ENCODE peak calls at places on chromosome 1, in seven cellular contexts. O is heart left ventricle, W is GM12892, F is NB4, Q is IMR-90, U is esophagus squamous epithelium, E is GM12891. T is an unnamed sample.

GRCh38 chr1:21027805-21028204 is 148.9 kb downstream of the EIF4G3 start:
- DNase-seq in F (no peak), E (no peak), W (no peak), U (no peak), O (no peak), Q (peak; percentile 37), T (no peak)

GRCh38 chr1:214946615-214947014 is 135.9 kb upstream of the KCNK2 start:
- DNase-seq in Q (no peak), O (no peak), F (no peak), W (no peak), U (no peak), E (no peak), T (no peak)

GRCh38 chr1:107787299-107787698 is 177.7 kb downstream of the VAV3 start:
- DNase-seq in E (no peak), U (no peak), W (no peak), F (peak; percentile 48), Q (no peak), O (no peak), T (peak; percentile 41)

GRCh38 chr1:87959236-87959635 is 630.6 kb downstream of the LMO4 start:
- DNase-seq in Q (no peak), F (no peak), O (no peak), U (no peak), W (no peak), E (no peak), T (no peak)

GRCh38 chr1:240962086-240962485 is 350.1 kb upstream of the GREM2 start:
- DNase-seq in O (no peak), U (no peak), E (no peak), F (no peak), W (no peak), Q (no peak), T (no peak)

GRCh38 chr1:25661043-25661807 is 44.6 kb downstream of the MAN1C1 start:
- DNase-seq in Q (peak; percentile 57), W (no peak), U (no peak), F (peak; percentile 73), E (no peak), O (no peak), T (no peak)

GRCh38 chr1:112575154-112575804 is 43.7 kb downstream of the ST7L start:
- DNase-seq in W (no peak), O (no peak), Q (peak; percentile 98), F (peak; percentile 21), U (no peak), E (no peak), T (peak; percentile 75)

GRCh38 chr1:57489342-57490036 is 65.6 kb upstream of the DAB1 start:
- DNase-seq in U (no peak), F (no peak), O (no peak), W (no peak), Q (peak; percentile 91), E (no peak), T (no peak)

GRCh38 chr1:70934197-70934961 is 113.2 kb downstream of the PTGER3 start:
- DNase-seq in O (no peak), Q (no peak), W (no peak), U (no peak), F (no peak), E (no peak), T (no peak)

GRCh38 chr1:46080257-46080656 is 52.2 kb downstream of the PIK3R3 start:
- DNase-seq in W (no peak), E (no peak), O (no peak), Q (no peak), U (no peak), F (no peak), T (no peak)

GRCh38 chr1:12620142-12620865 is 2.3 kb upstream of the DHRS3 start:
- DNase-seq in Q (no peak), W (no peak), E (no peak), U (no peak), O (no peak), F (peak; percentile 80), T (no peak)

GRCh38 chr1:36352141-36352909 is 28.9 kb upstream of the EVA1B start:
- DNase-seq in F (no peak), O (no peak), Q (peak; percentile 42), E (no peak), W (no peak), U (no peak), T (no peak)

GRCh38 chr1:168362991-168363390 is 82.3 kb downstream of the TBX19 start:
- DNase-seq in O (no peak), F (no peak), E (no peak), W (no peak), Q (no peak), U (no peak), T (no peak)

GRCh38 chr1:201396859-201397464 is 2.2 kb downstream of the LAD1 start:
- DNase-seq in F (no peak), W (no peak), Q (no peak), O (no peak), U (no peak), E (no peak), T (no peak)

GRCh38 chr1:145959957-145960467 is 2.2 kb upstream of the LIX1L start:
- DNase-seq in Q (no peak), F (no peak), W (no peak), O (no peak), E (no peak), U (no peak), T (no peak)

GRCh38 chr1:145961425-145962156 is 2.8 kb downstream of the ANKRD34A start:
- DNase-seq in E (no peak), U (no peak), Q (no peak), W (no peak), O (peak; percentile 55), F (peak; percentile 34), T (peak; percentile 48)

GRCh38 chr1:145959333-145959732 is 1.5 kb upstream of the LIX1L start:
- DNase-seq in Q (no peak), E (no peak), F (peak; percentile 25), U (no peak), W (no peak), O (no peak), T (no peak)

GRCh38 chr1:145961109-145961424 is 3.2 kb upstream of the LIX1L start:
- DNase-seq in U (no peak), E (no peak), F (no peak), W (no peak), O (no peak), Q (no peak), T (no peak)

GRCh38 chr1:145960468-145961108 is 2.8 kb upstream of the LIX1L start:
- DNase-seq in Q (peak; percentile 51), O (peak; percentile 90), E (no peak), F (peak; percentile 87), W (no peak), U (no peak), T (peak; percentile 70)
- TF ChIP-seq POLR2A in Q (peak; percentile 37), O (peak; percentile 86), E (no peak), F (peak; percentile 67), W (no peak), U (no peak), T (peak; percentile 34)

GRCh38 chr1:221849897-221850296 is 108.0 kb upstream of the DUSP10 start:
- DNase-seq in W (no peak), U (no peak), E (no peak), Q (no peak), F (no peak), O (no peak), T (no peak)

GRCh38 chr1:221841983-221842335 is 100.1 kb upstream of the DUSP10 start:
- DNase-seq in W (no peak), Q (no peak), O (no peak), F (no peak), E (no peak), U (no peak), T (no peak)

GRCh38 chr1:221847676-221848075 is 105.8 kb upstream of the DUSP10 start:
- DNase-seq in E (no peak), O (no peak), W (no peak), F (no peak), Q (no peak), U (no peak), T (no peak)

GRCh38 chr1:221849110-221849509 is 107.2 kb upstream of the DUSP10 start:
- DNase-seq in U (no peak), W (no peak), E (no peak), O (no peak), F (no peak), Q (no peak), T (no peak)

DNA sequence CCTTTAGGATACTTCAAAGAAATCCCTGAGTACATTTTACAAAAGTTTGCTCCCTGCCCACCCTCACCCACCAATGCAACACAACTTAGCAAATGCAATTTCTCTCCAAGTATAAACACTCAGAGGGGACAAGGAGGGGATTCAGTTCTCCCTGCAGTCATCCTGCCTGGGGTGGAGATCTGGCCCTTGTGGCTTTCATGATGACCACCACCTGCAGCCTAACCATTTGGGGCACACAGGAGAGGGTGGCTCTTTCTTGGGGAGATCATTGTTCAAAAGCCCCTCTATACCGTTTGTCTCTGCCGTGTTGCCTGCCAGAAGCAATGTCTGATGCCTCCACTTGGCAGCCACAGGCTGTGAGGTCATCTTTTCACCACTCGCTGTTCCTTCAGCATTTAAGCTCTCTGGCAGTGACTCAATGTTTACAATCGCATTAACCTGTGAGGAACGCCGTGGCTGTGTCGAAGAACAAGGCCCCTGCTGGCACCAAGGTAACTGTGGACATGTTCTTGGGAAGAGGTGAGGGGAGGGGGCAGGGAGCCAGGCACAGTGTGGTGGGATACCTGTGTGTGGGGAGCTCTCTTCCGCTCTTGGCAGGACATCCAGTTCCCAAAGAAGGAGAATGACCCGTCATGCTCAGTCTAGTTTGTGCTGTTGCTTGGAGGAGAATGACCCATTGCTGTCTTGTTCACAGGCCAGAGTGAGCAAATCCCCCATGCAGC is 103.9 kb upstream of the DUSP10 start:
- DNase-seq in F (no peak), O (no peak), U (no peak), Q (peak; percentile 94), E (no peak), W (no peak), T (no peak)
- TF ChIP-seq POLR2A in F (no peak), O (no peak), U (no peak), Q (no peak), E (no peak), W (no peak), T (no peak)

GRCh38 chr1:154272217-154272998 is at the start of gene HAX1:
- DNase-seq in O (peak; percentile 93), F (peak; percentile 98), E (peak; percentile 75), W (peak; percentile 72), U (peak; percentile 95), Q (peak; percentile 97), T (peak; percentile 97)
- TF ChIP-seq POLR2A in O (peak; percentile 63), F (peak; percentile 72), E (peak; percentile 82), W (peak; percentile 77), U (no peak), Q (peak; percentile 71), T (peak; percentile 91)

DNA sequence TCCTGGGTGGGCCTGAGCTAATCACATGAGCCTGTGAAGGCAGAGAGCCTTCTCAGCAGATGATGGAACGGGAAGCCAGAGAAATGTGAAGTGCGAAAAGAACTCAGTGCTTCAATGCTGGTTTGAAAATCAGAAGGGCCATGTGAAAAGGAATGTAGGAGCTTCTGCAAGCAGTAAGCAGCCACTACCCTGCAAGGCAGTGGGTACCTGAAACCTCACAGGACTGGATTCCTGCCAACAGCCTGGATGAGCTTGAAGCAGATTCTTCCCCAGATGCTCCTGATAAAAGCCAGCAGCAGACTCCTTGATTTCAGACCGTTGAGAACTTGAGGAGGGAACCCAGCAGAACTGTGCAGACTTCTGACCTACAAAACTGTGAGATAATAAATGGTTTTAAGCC is 158.6 kb downstream of the SYT2 start:
- DNase-seq in F (no peak), Q (no peak), W (no peak), U (no peak), O (no peak), E (no peak), T (peak; percentile 17)
- TF ChIP-seq POLR2A in F (no peak), Q (no peak), W (no peak), U (no peak), O (no peak), E (no peak), T (no peak)